ENCODE peak calls at places on chromosomes 13 and 19, in ten cellular contexts. H, I, R, U, G, N, O, A, F and Q are unnamed samples.

GRCh38 chr19:39405261-39405912 is 1.3 kb upstream of the ZFP36 start:
- DNase-seq in G (no peak), R (no peak), N (peak; percentile 38), U (no peak), F (no peak), A (no peak), I (no peak), O (no peak), H (peak; percentile 29), Q (no peak)

GRCh38 chr13:76503756-76504155 is 382.4 kb downstream of the KCTD12 start:
- DNase-seq in H (no peak), O (no peak), I (no peak), N (no peak), G (no peak), U (no peak), F (no peak), A (no peak), R (no peak), Q (no peak)

GRCh38 chr19:42156571-42156970 is 24.3 kb upstream of the POU2F2 start:
- DNase-seq in N (no peak), H (no peak), O (no peak), U (no peak), R (no peak), A (no peak), G (no peak), I (no peak), F (no peak), Q (no peak)

GRCh38 chr13:26571518-26571917 is 14.0 kb downstream of the WASF3 start:
- DNase-seq in R (no peak), F (no peak), O (no peak), N (no peak), A (no peak), G (no peak), I (no peak), H (no peak), U (no peak), Q (no peak)

GRCh38 chr19:13093407-13094284 is 9.0 kb downstream of the LYL1 start:
- DNase-seq in N (peak; percentile 91), F (peak; percentile 81), R (peak; percentile 83), O (peak; percentile 75), H (peak; percentile 84), I (peak; percentile 86), G (peak; percentile 85), A (peak; percentile 77), U (peak; percentile 88), Q (peak; percentile 81)

GRCh38 chr19:46803555-46803954 is 15.2 kb upstream of the SLC1A5 start:
- DNase-seq in G (no peak), I (no peak), O (no peak), U (no peak), N (no peak), R (no peak), H (peak; percentile 70), A (no peak), F (no peak), Q (no peak)

GRCh38 chr13:39536906-39537305 is 66.1 kb downstream of the LHFPL6 start:
- DNase-seq in N (no peak), G (peak; percentile 13), H (no peak), U (no peak), F (no peak), A (no peak), R (no peak), I (no peak), O (no peak), Q (no peak)

GRCh38 chr13:101149735-101150380 is 266.4 kb downstream of the NALCN start:
- DNase-seq in I (peak; percentile 44), R (peak; percentile 40), G (peak; percentile 62), N (no peak), H (no peak), O (no peak), U (no peak), F (peak; percentile 28), A (no peak), Q (no peak)

GRCh38 chr13:30934803-30935202 is 2.3 kb downstream of the TEX26 start:
- DNase-seq in F (no peak), N (no peak), A (no peak), I (no peak), R (no peak), H (no peak), O (no peak), U (no peak), G (no peak), Q (no peak)

GRCh38 chr13:97001641-97002040 is 7.4 kb upstream of the OXGR1 start:
- DNase-seq in U (no peak), F (no peak), R (no peak), A (no peak), O (no peak), N (no peak), I (no peak), G (no peak), H (no peak), Q (no peak)

GRCh38 chr13:40508112-40508511 is 158.3 kb downstream of the FOXO1 start:
- DNase-seq in A (no peak), F (no peak), I (peak; percentile 86), H (no peak), U (no peak), R (peak; percentile 30), G (no peak), O (no peak), N (no peak), Q (peak; percentile 29)

GRCh38 chr13:35987572-35988513 is 143.3 kb downstream of the DCLK1 start:
- DNase-seq in I (no peak), N (no peak), F (no peak), G (no peak), A (no peak), O (peak; percentile 83), R (no peak), U (no peak), H (no peak), Q (no peak)

GRCh38 chr19:17872251-17873001 is 681 bp downstream of the SLC5A5 start:
- DNase-seq in F (no peak), I (no peak), U (no peak), G (no peak), O (no peak), R (no peak), A (no peak), N (no peak), H (no peak), Q (no peak)

GRCh38 chr13:26558074-26558805 is 757 bp downstream of the WASF3 start:
- DNase-seq in U (no peak), A (peak; percentile 12), G (peak; percentile 70), N (no peak), H (no peak), F (peak; percentile 37), O (no peak), R (peak; percentile 28), I (peak; percentile 29), Q (no peak)

GRCh38 chr13:26943748-26944147 is 183.2 kb upstream of the GPR12 start:
- DNase-seq in I (no peak), O (no peak), A (no peak), N (no peak), H (no peak), G (no peak), F (no peak), R (no peak), U (no peak), Q (no peak)